ENCODE peak calls at places on chromosomes 4 and X, in ten cellular contexts. R is K562, V is ovary, U is suprapubic skin, X is GM12878, P is transverse colon, C is tibial nerve, K is HepG2, Q is upper lobe of left lung, O is stomach. S is an unnamed sample.
A peak's percentile ranks its signal among the peaks of the same experiment; 100 is the strongest.

GRCh38 chrX:134622056-134622812 is 36.0 kb downstream of the PLAC1 start:
- DNase-seq in R (peak; percentile 21), V (peak; percentile 13), U (no peak), X (peak; percentile 35), P (no peak), C (no peak), K (no peak), Q (no peak), O (no peak), S (no peak)

GRCh38 chrX:619451-619811 is 11.2 kb upstream of the SHOX start:
- DNase-seq in R (no peak), V (no peak), U (no peak), X (no peak), P (no peak), C (no peak), K (no peak), Q (peak; percentile 63), O (no peak), S (no peak)

GRCh38 chrX:2397648-2398340 is 103.0 kb downstream of the DHRSX start:
- DNase-seq in R (no peak), V (no peak), U (peak; percentile 71), X (no peak), P (no peak), C (no peak), K (no peak), Q (no peak), O (no peak), S (no peak)

GRCh38 chr4:111842336-111842735 is 302.9 kb upstream of the FAM241A start:
- DNase-seq in R (no peak), V (no peak), U (no peak), X (no peak), P (no peak), C (no peak), K (no peak), Q (no peak), O (no peak), S (no peak)

GRCh38 chr4:27217261-27217769 is 356.7 kb downstream of the STIM2 start:
- DNase-seq in R (no peak), V (no peak), U (no peak), X (no peak), P (no peak), C (no peak), K (no peak), Q (no peak), O (no peak), S (no peak)

GRCh38 chr4:110632506-110633357 is 9.9 kb upstream of the PITX2 start:
- DNase-seq in R (no peak), V (no peak), U (no peak), X (no peak), P (no peak), C (no peak), K (no peak), Q (peak; percentile 72), O (no peak), S (no peak)

GRCh38 chr4:8595237-8596087 is 2.9 kb downstream of the CPZ start:
- DNase-seq in R (no peak), V (peak; percentile 49), U (no peak), X (no peak), P (peak; percentile 34), C (no peak), K (no peak), Q (peak; percentile 29), O (no peak), S (no peak)

GRCh38 chr4:157514711-157515110 is 294.2 kb downstream of the GRIA2 start:
- DNase-seq in R (no peak), V (no peak), U (no peak), X (no peak), P (no peak), C (no peak), K (peak; percentile 7), Q (no peak), O (no peak), S (no peak)

GRCh38 chr4:125911481-125911880 is 596.7 kb downstream of the FAT4 start:
- DNase-seq in R (no peak), V (no peak), U (no peak), X (no peak), P (no peak), C (no peak), K (no peak), Q (no peak), O (no peak), S (no peak)

GRCh38 chr4:140343303-140343702 is 30.1 kb upstream of the SCOC start:
- DNase-seq in R (no peak), V (no peak), U (no peak), X (no peak), P (peak; percentile 89), C (peak; percentile 21), K (no peak), Q (peak; percentile 17), O (peak; percentile 91), S (no peak)

GRCh38 chrX:133706890-133707289 is 278.5 kb downstream of the GPC3 start:
- DNase-seq in R (no peak), V (no peak), U (no peak), X (no peak), P (no peak), C (no peak), K (no peak), Q (no peak), O (no peak), S (no peak)

DNA sequence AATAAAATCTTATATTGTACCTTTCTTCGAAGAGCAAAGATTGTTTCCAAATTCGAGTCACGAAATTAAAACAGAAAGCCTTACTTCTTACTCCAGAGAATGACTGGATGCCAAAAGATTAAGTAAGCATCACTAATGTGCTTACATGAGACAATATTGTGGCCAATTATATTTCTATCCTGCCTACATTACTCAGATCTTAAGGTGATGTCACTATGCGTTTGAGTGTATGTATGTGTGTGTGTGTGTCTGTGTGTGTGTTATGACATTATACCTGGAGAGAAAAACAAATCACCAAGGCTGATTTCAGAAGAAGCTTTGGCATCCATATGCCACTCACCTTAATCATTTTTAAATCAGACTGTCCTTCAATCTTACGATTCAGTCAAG is 556.3 kb downstream of the PPARGC1A start:
- DNase-seq in R (no peak), V (no peak), U (no peak), X (no peak), P (no peak), C (no peak), K (no peak), Q (no peak), O (no peak), S (no peak)
- H3K27ac ChIP-seq in R (peak overlapping the region; percentile 63), V (no peak overlapping the region), U (no peak overlapping the region), X (no peak overlapping the region), P (no peak overlapping the region), C (no peak overlapping the region), K (no peak overlapping the region), Q (no peak overlapping the region), O (no peak overlapping the region), S (no peak overlapping the region)

GRCh38 chr4:168335621-168336020 is 17.1 kb upstream of the DDX60 start:
- DNase-seq in R (no peak), V (no peak), U (no peak), X (no peak), P (no peak), C (no peak), K (no peak), Q (no peak), O (no peak), S (no peak)

GRCh38 chr4:168334053-168334452 is 15.5 kb upstream of the DDX60 start:
- DNase-seq in R (no peak), V (no peak), U (no peak), X (no peak), P (no peak), C (no peak), K (no peak), Q (no peak), O (no peak), S (no peak)

GRCh38 chr4:168337550-168337940 is 19.0 kb upstream of the DDX60 start:
- DNase-seq in R (no peak), V (no peak), U (no peak), X (no peak), P (no peak), C (no peak), K (no peak), Q (no peak), O (no peak), S (no peak)

GRCh38 chr4:168336837-168337549 is 18.4 kb upstream of the DDX60 start:
- DNase-seq in R (no peak), V (no peak), U (no peak), X (no peak), P (no peak), C (no peak), K (no peak), Q (no peak), O (no peak), S (no peak)
- TF ChIP-seq EP300 in R (no peak), V (no peak), U (no peak), X (no peak), P (no peak), C (no peak), K (no peak), Q (no peak), O (no peak), S (no peak)

GRCh38 chrX:68646421-68646820 is 1.0 kb upstream of the STARD8 start:
- DNase-seq in R (no peak), V (no peak), U (no peak), X (no peak), P (no peak), C (no peak), K (no peak), Q (no peak), O (no peak), S (no peak)

GRCh38 chrX:68648960-68649359 is 1.5 kb downstream of the STARD8 start:
- DNase-seq in R (no peak), V (no peak), U (no peak), X (no peak), P (no peak), C (no peak), K (no peak), Q (no peak), O (no peak), S (no peak)

GRCh38 chrX:68652327-68652930 is 5.0 kb downstream of the STARD8 start:
- DNase-seq in R (no peak), V (no peak), U (no peak), X (no peak), P (no peak), C (no peak), K (no peak), Q (no peak), O (no peak), S (no peak)

GRCh38 chrX:68650491-68650890 is 3.0 kb downstream of the STARD8 start:
- DNase-seq in R (no peak), V (no peak), U (no peak), X (no peak), P (no peak), C (no peak), K (no peak), Q (no peak), O (no peak), S (no peak)

GRCh38 chrX:68647156-68647957 is at the start of gene STARD8:
- DNase-seq in R (peak; percentile 53), V (peak; percentile 14), U (no peak), X (no peak), P (no peak), C (peak; percentile 12), K (peak; percentile 2), Q (peak; percentile 79), O (peak; percentile 40), S (no peak)
- TF ChIP-seq POLR2A in R (no peak), V (no peak), U (no peak), X (no peak), P (no peak), C (peak; percentile 36), K (no peak), Q (no peak), O (no peak), S (no peak)

GRCh38 chrX:142052238-142052637 is 148.5 kb downstream of the MAGEC1 start:
- DNase-seq in R (no peak), V (no peak), U (no peak), X (no peak), P (no peak), C (no peak), K (no peak), Q (no peak), O (no peak), S (no peak)

GRCh38 chrX:142054094-142054493 is 150.4 kb downstream of the MAGEC1 start:
- DNase-seq in R (no peak), V (no peak), U (no peak), X (no peak), P (no peak), C (no peak), K (no peak), Q (no peak), O (no peak), S (no peak)
- H3K27ac ChIP-seq in R (no peak overlapping the region), V (no peak overlapping the region), U (no peak overlapping the region), X (no peak overlapping the region), P (no peak overlapping the region), C (no peak overlapping the region), K (no peak overlapping the region), Q (no peak overlapping the region), O (no peak overlapping the region), S (no peak overlapping the region)